ENCODE peak calls at places on chromosomes 6 and 20, in eight cellular contexts. G is activated T-cell treated with anti-CD3 and anti-CD28 coated beads for 1 hour, K is NCI-H345, E is NCI-H2171 treated with DMSO at 0.1 percent for 48 hours, I is occipital lobe, Z is fibroblast of pulmonary artery, R is Kasumi-1, P is nephron progenitor cell. W is an unnamed sample.

GRCh38 chr6:127178746-127179145 is 60.3 kb downstream of the RSPO3 start:
- DNase-seq in K (no peak), G (no peak), I (no peak), R (no peak), P (no peak), Z (peak), E (no peak), W (no peak)

GRCh38 chr6:37615564-37616340 is 81.9 kb downstream of the MDGA1 start:
- DNase-seq in I (no peak), R (no peak), G (no peak), K (no peak), P (no peak), Z (no peak), E (no peak), W (peak)

GRCh38 chr6:6772751-6773150 is 184.2 kb downstream of the LY86 start:
- DNase-seq in G (no peak), E (peak), I (no peak), P (no peak), R (no peak), K (peak), Z (no peak), W (peak)

GRCh38 chr6:135667694-135668455 is 170.3 kb upstream of the AHI1 start:
- DNase-seq in R (no peak), Z (peak), G (no peak), P (peak), E (no peak), I (no peak), K (peak), W (peak)

GRCh38 chr20:40630723-40631631 is 58.1 kb downstream of the MAFB start:
- DNase-seq in Z (no peak), R (no peak), I (no peak), P (no peak), G (no peak), K (no peak), E (no peak), W (peak)

GRCh38 chr6:168600381-168600780 is 159.4 kb downstream of the SMOC2 start:
- DNase-seq in Z (no peak), R (no peak), E (no peak), G (no peak), K (no peak), I (no peak), P (no peak), W (no peak)

GRCh38 chr20:63963784-63964301 is 5.9 kb downstream of the ZNF512B start:
- DNase-seq in E (no peak), Z (no peak), K (no peak), G (no peak), I (no peak), P (no peak), R (no peak), W (no peak)

GRCh38 chr6:166999845-167000253 is 652 bp downstream of the CEP43 start:
- DNase-seq in K (no peak), I (no peak), Z (peak), P (no peak), G (no peak), E (peak), R (no peak), W (no peak)

GRCh38 chr20:61328906-61329558 is 77.0 kb downstream of the CDH4 start:
- DNase-seq in P (no peak), R (no peak), K (no peak), Z (no peak), G (no peak), I (no peak), E (no peak), W (peak)

GRCh38 chr6:18246205-18246604 is 18.1 kb downstream of the DEK start:
- DNase-seq in I (no peak), R (no peak), E (no peak), G (no peak), P (no peak), Z (no peak), K (no peak), W (no peak)

GRCh38 chr6:156887623-156888269 is 110.6 kb downstream of the ARID1B start:
- DNase-seq in P (no peak), R (no peak), Z (no peak), G (no peak), I (no peak), E (no peak), K (no peak), W (no peak)

GRCh38 chr6:25278914-25279747 is at the start of gene CARMIL1:
- DNase-seq in I (peak), Z (peak), P (peak), E (peak), G (peak), R (peak), K (peak), W (peak)

GRCh38 chr6:134437376-134437775 is 119.5 kb upstream of the SGK1 start:
- DNase-seq in R (no peak), E (no peak), G (no peak), I (no peak), Z (peak), P (no peak), K (no peak), W (no peak)